ENCODE peak calls at places on chromosomes 4 and X, in nine cellular contexts. N is spleen; A is foreskin fibroblast; D is CD8-positive, alpha-beta T cell; O is heart right ventricle; Z is dorsolateral prefrontal cortex; Y is HFF-Myc; B is thoracic aorta; U is astrocyte of the cerebellum. W is an unnamed sample.

GRCh38 chrX:78102100-78102499 is 1.9 kb upstream of the PGK1 start:
- DNase-seq in N (no peak), A (no peak), D (no peak), O (no peak), Z (no peak), Y (no peak), B (no peak), U (no peak), W (no peak)

GRCh38 chr4:10622728-10623127 is 61.8 kb downstream of the CLNK start:
- DNase-seq in N (no peak), A (no peak), D (no peak), O (no peak), Z (no peak), Y (no peak), B (no peak), U (no peak), W (no peak)

GRCh38 chr4:110155632-110156031 is 42.8 kb downstream of the ELOVL6 start:
- DNase-seq in N (no peak), A (no peak), D (no peak), O (no peak), Z (no peak), Y (no peak), B (no peak), U (no peak), W (no peak)

GRCh38 chr4:141329174-141329569 is 108.5 kb downstream of the ZNF330 start:
- DNase-seq in N (no peak), A (peak; percentile 88), D (no peak), O (no peak), Z (no peak), Y (peak; percentile 14), B (no peak), U (no peak), W (peak; percentile 65)

GRCh38 chrX:106263817-106264216 is 95.7 kb downstream of the PWWP3B start:
- DNase-seq in N (no peak), A (peak; percentile 21), D (no peak), O (no peak), Z (no peak), Y (no peak), B (no peak), U (peak; percentile 44), W (no peak)

GRCh38 chr4:15914291-15914690 is 24.2 kb downstream of the FGFBP1 start:
- DNase-seq in N (no peak), A (no peak), D (no peak), O (no peak), Z (no peak), Y (no peak), B (no peak), U (peak; percentile 62), W (no peak)

GRCh38 chrX:71532078-71532752 is 689 bp upstream of the OGT start:
- DNase-seq in N (no peak), A (peak; percentile 49), D (peak; percentile 64), O (no peak), Z (no peak), Y (no peak), B (no peak), U (no peak), W (no peak)

GRCh38 chrX:153580700-153581386 is 18.1 kb downstream of the CCNQ start:
- DNase-seq in N (no peak), A (no peak), D (no peak), O (no peak), Z (no peak), Y (no peak), B (no peak), U (no peak), W (no peak)

GRCh38 chr4:24226018-24226417 is 336.2 kb upstream of the PPARGC1A start:
- DNase-seq in N (no peak), A (peak; percentile 76), D (no peak), O (no peak), Z (no peak), Y (peak; percentile 10), B (no peak), U (no peak), W (no peak)

GRCh38 chr4:165129924-165130323 is 17.3 kb upstream of the TMEM192 start:
- DNase-seq in N (no peak), A (no peak), D (no peak), O (no peak), Z (no peak), Y (no peak), B (no peak), U (no peak), W (no peak)

GRCh38 chrX:12446342-12447075 is 308.2 kb downstream of the FRMPD4 start:
- DNase-seq in N (no peak), A (peak; percentile 46), D (no peak), O (no peak), Z (no peak), Y (no peak), B (no peak), U (no peak), W (no peak)

GRCh38 chr4:70705146-70705855 is 16.5 kb upstream of the RUFY3 start:
- DNase-seq in N (peak; percentile 94), A (peak; percentile 67), D (peak; percentile 77), O (peak; percentile 77), Z (peak; percentile 74), Y (no peak), B (peak; percentile 38), U (no peak), W (no peak)

GRCh38 chr4:95219109-95219508 is 329.7 kb downstream of the UNC5C start:
- DNase-seq in N (no peak), A (no peak), D (no peak), O (no peak), Z (no peak), Y (no peak), B (peak; percentile 21), U (peak; percentile 81), W (no peak)

GRCh38 chr4:138222041-138222440 is 20.1 kb downstream of the SLC7A11 start:
- DNase-seq in N (no peak), A (peak; percentile 73), D (no peak), O (no peak), Z (no peak), Y (peak; percentile 90), B (no peak), U (peak; percentile 36), W (peak; percentile 88)

GRCh38 chr4:150582101-150582565 is at the start of gene MAB21L2:
- DNase-seq in N (no peak), A (no peak), D (no peak), O (no peak), Z (no peak), Y (no peak), B (no peak), U (no peak), W (no peak)

GRCh38 chr4:3708103-3708510 is 58.1 kb upstream of the ADRA2C start:
- DNase-seq in N (peak; percentile 73), A (peak; percentile 4), D (no peak), O (peak; percentile 10), Z (peak; percentile 74), Y (peak; percentile 4), B (peak; percentile 79), U (no peak), W (peak; percentile 26)

GRCh38 chr4:139901516-139902327 is 236.1 kb downstream of the MGST2 start:
- DNase-seq in N (no peak), A (peak; percentile 34), D (no peak), O (no peak), Z (no peak), Y (no peak), B (no peak), U (no peak), W (no peak)
- H3K4me3 ChIP-seq in N (no peak overlapping the region), A (peak overlapping the region; percentile 63), D (no peak overlapping the region), O (peak overlapping the region; percentile 31), Z (peak overlapping the region; percentile 47), Y (peak overlapping the region; percentile 29), B (peak overlapping the region; percentile 62), U (peak overlapping the region; percentile 2), W (peak overlapping the region; percentile 25)

DNA sequence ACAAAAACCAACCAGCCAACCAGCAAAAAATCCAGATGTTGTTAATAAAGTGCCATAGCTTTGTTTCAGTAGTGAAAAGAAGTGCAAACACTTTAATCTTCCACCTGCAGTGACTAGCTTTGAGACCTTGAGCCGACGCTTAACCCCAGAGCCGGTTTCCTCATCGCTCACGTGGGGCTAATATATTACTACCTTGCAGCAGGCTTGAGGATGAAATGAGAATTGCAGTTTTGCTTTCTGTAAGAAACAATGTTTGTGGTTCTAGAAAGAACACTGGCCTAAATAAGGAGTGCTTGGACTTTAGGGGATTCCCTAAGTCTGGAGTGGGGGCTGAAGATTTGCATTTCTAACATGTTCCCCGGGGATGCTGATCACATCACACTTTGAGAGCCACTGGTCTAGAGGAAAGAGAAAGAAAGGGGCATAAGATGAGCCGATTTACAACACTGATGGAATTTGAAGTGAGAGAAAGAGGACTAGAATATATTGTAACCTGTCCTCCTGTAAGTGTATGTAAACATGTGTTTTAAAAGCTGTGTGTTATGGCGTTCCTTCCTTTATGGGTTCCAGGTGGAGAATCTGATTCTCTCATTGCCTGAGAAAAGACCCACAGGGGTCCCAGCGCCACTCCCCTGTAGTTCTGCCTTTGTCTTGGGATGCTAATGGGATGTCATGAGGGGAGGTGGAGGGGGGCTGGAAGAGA is 1.4 kb downstream of the FGF2 start:
- DNase-seq in N (no peak), A (peak; percentile 48), D (peak; percentile 25), O (no peak), Z (no peak), Y (no peak), B (no peak), U (peak; percentile 33), W (no peak)
- TF ChIP-seq CTCF in N (no peak), A (peak; percentile 7), D (no peak), O (peak; percentile 22), Z (no peak), Y (no peak), B (peak; percentile 60), U (peak; percentile 41), W (no peak)

GRCh38 chr4:160724063-160724462 is 1439.7 kb downstream of the FSTL5 start:
- DNase-seq in N (no peak), A (no peak), D (no peak), O (no peak), Z (no peak), Y (no peak), B (no peak), U (no peak), W (no peak)
- H3K4me3 ChIP-seq in N (no peak overlapping the region), A (no peak overlapping the region), D (no peak overlapping the region), O (no peak overlapping the region), Z (no peak overlapping the region), Y (no peak overlapping the region), B (no peak overlapping the region), U (no peak overlapping the region), W (no peak overlapping the region)

GRCh38 chr4:66691101-66691500 is 854.2 kb downstream of the CENPC start:
- DNase-seq in N (no peak), A (no peak), D (no peak), O (no peak), Z (no peak), Y (no peak), B (no peak), U (no peak), W (no peak)

GRCh38 chr4:66687393-66687971 is 857.8 kb downstream of the CENPC start:
- DNase-seq in N (no peak), A (no peak), D (no peak), O (no peak), Z (no peak), Y (no peak), B (no peak), U (no peak), W (no peak)

GRCh38 chr4:66693694-66694093 is 851.6 kb downstream of the CENPC start:
- DNase-seq in N (no peak), A (no peak), D (no peak), O (no peak), Z (no peak), Y (no peak), B (no peak), U (no peak), W (no peak)

DNA sequence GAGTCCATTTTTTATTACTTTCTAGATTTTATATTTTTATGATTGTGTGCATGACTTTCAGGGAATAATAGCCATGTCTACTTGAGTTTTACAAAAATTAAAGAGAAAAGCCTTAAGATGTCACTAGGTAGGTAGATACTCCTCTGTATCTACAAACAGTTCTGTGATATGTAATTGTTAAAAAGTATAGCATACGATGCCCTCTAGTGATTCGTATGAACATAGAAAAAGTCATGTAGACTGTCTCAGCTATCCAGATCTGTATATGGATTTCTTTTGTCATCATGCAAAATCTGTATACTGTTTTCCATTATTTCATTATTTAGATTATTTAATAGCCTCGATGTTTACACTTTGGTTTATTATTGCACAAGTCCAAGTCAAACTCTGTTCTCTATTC is 856.6 kb downstream of the CENPC start:
- DNase-seq in N (no peak), A (no peak), D (no peak), O (no peak), Z (no peak), Y (no peak), B (no peak), U (peak; percentile 39), W (no peak)
- TF ChIP-seq CTCF in N (no peak), A (no peak), D (no peak), O (peak; percentile 14), Z (peak; percentile 57), Y (no peak), B (no peak), U (peak; percentile 9), W (no peak)